ENCODE peak calls at places on chromosomes 16 and 17, in four cellular contexts. D is stomach, A is H1, Z is GM23338. Y is an unnamed sample. For H3K4me1, the result is how much of the 10 kb centered on the place peaks cover.

GRCh38 chr17:35555695-35556094 is 4.9 kb downstream of the SLFN14 start:
- DNase-seq in D (no peak), A (no peak), Z (peak), Y (no peak)

GRCh38 chr17:21425321-21425720 is 49.2 kb downstream of the KCNJ12 start:
- DNase-seq in D (no peak), A (no peak), Z (no peak), Y (no peak)

GRCh38 chr16:62036101-62036806 is at the start of gene CDH8:
- DNase-seq in D (no peak), A (peak), Z (peak), Y (peak)

GRCh38 chr17:45975640-45976295 is 23.3 kb upstream of the STH start:
- DNase-seq in D (no peak), A (no peak), Z (no peak), Y (no peak)

GRCh38 chr16:53476867-53477266 is 26.1 kb downstream of the AKTIP start:
- DNase-seq in D (no peak), A (no peak), Z (no peak), Y (no peak)

GRCh38 chr17:752002-752619 is at the start of gene GEMIN4:
- DNase-seq in D (peak), A (peak), Z (peak), Y (peak)

GRCh38 chr16:8676160-8676547 is 1.7 kb downstream of the ABAT start:
- DNase-seq in D (no peak), A (no peak), Z (no peak), Y (no peak)

GRCh38 chr16:13926507-13926906 is 6.6 kb downstream of the ERCC4 start:
- DNase-seq in D (no peak), A (no peak), Z (no peak), Y (no peak)

DNA sequence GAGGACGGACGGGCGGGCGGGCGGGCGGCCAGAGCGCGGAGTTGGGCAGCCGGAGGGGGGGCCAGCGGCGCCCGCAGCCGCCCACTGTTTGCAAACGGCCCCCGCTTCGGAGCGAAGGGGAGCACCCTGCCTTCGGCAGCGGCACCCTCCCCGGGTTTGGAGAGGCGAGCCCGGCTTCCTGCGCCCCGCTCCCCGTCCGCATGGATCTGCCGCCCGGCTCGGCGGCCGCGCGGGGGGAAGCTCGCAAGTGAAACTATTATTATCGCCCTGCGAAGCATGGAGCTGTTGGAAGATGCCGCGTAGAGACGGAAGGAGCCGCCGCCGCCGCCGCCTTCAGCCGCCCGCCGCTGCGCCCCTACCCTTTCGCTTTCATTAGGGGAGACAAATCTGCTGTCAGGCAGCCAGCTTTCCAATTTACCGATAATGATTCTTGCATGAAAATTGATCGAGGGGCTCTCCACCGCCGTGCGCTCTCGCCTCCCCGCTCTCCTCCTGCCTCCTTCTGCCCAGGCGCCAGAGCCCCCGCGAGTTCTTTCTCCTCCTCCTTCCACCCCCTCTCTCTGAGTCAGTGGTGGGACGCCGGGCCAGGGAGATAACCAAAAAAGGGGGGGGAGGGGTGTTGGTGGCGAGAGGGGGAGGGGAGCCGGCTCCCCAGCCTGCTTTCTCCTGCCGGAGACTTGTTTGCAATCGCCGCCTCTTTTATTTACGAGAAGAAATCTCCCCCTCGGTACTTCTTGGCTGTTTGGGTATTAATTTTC is 58.2 kb upstream of the GSE1 start:
- DNase-seq in D (peak), A (no peak), Z (peak), Y (peak)
- H3K27ac ChIP-seq in D (peak), A (no peak), Z (peak), Y (peak)

GRCh38 chr17:51442112-51442865 is 181.9 kb downstream of the UTP18 start:
- DNase-seq in D (no peak), A (no peak), Z (no peak), Y (no peak)
- TF ChIP-seq POLR2AphosphoS5 in D (no peak), A (no peak), Z (no peak), Y (no peak)

GRCh38 chr17:2612630-2613029 is 19.2 kb downstream of the PAFAH1B1 start:
- DNase-seq in D (no peak), A (no peak), Z (no peak), Y (no peak)

GRCh38 chr17:2609091-2609490 is 15.6 kb downstream of the PAFAH1B1 start:
- DNase-seq in D (no peak), A (no peak), Z (no peak), Y (peak)

GRCh38 chr17:2610195-2610594 is 16.7 kb downstream of the PAFAH1B1 start:
- DNase-seq in D (no peak), A (no peak), Z (no peak), Y (no peak)

GRCh38 chr17:2611627-2612026 is 18.2 kb downstream of the PAFAH1B1 start:
- DNase-seq in D (no peak), A (no peak), Z (no peak), Y (no peak)

DNA sequence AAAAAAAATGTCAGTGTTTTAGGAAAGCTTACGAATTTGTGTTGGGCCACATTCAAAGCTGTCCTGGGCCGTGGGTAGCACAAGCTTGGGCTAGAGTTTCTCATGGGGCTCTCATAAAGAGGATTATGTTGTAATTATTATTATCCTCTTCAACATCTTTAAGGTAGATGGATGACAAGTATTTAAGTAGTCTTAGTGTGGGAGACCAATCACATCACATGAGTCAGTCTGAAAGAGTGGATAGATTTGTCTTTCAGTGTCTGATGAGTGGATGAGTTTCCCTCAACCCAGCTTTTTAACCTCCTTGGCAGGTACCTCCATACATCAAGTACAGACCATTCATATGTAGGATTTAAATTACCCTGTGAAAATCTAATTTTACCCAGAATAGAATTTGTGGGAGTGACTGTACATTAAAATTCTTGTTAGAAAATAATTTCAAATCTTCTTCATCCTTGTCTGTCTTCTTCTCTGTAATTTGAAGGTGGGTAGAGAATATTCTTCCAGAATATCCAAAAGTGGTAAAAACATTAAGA is 17.3 kb downstream of the PAFAH1B1 start:
- DNase-seq in D (no peak), A (no peak), Z (no peak), Y (no peak)
- H3K4me1 ChIP-seq in D (under half), A (under half), Z (under half), Y (half or more)

GRCh38 chr17:55751720-55752250 is 934 bp downstream of the PCTP start:
- DNase-seq in D (no peak), A (no peak), Z (peak), Y (no peak)
- H3K27ac ChIP-seq in D (peak), A (no peak), Z (peak), Y (peak)

Y was measured in upper lobe of left lung.